ENCODE peak calls at places on chromosome 9, in nine cellular contexts. K is aorta, Y is ascending aorta, Z is fibroblast of lung, L is small intestine, X is spleen, F is stomach, T is heart right ventricle, O is upper lobe of left lung. H is an unnamed sample. For H3K9me3 and H3K4me1, the result is how much of the 10 kb centered on the place peaks cover.

GRCh38 chr9:137421838-137422667 is 909 bp downstream of the EXD3 start:
- DNase-seq in K (no peak), Y (no peak), Z (no peak), L (no peak), X (no peak), F (no peak), T (no peak), O (no peak), H (no peak)

GRCh38 chr9:107242073-107243063 is 40.7 kb upstream of the RAD23B start:
- DNase-seq in K (no peak), Y (no peak), Z (peak), L (no peak), X (no peak), F (no peak), T (no peak), O (no peak), H (no peak)

GRCh38 chr9:34929506-34930102 is 28.5 kb upstream of the PHF24 start:
- DNase-seq in K (no peak), Y (no peak), Z (peak), L (peak), X (no peak), F (peak), T (no peak), O (no peak), H (no peak)

GRCh38 chr9:135522931-135523330 is 1.7 kb downstream of the LCN1 start:
- DNase-seq in K (peak), Y (peak), Z (no peak), L (no peak), X (no peak), F (peak), T (no peak), O (no peak), H (no peak)

GRCh38 chr9:88716636-88717035 is 181.7 kb downstream of the NXNL2 start:
- DNase-seq in K (no peak), Y (no peak), Z (no peak), L (no peak), X (no peak), F (no peak), T (no peak), O (no peak), H (no peak)

GRCh38 chr9:131439224-131439623 is 45.3 kb downstream of the PRRC2B start:
- DNase-seq in K (no peak), Y (no peak), Z (no peak), L (no peak), X (no peak), F (no peak), T (no peak), O (no peak), H (no peak)

GRCh38 chr9:19464764-19465570 is 56.2 kb downstream of the ACER2 start:
- DNase-seq in K (peak), Y (no peak), Z (peak), L (peak), X (peak), F (peak), T (peak), O (peak), H (peak)

GRCh38 chr9:78046120-78046519 is 14.5 kb upstream of the GNAQ start:
- DNase-seq in K (no peak), Y (no peak), Z (no peak), L (no peak), X (no peak), F (no peak), T (no peak), O (no peak), H (no peak)

GRCh38 chr9:133710661-133711427 is 27.3 kb downstream of the SARDH start:
- DNase-seq in K (peak), Y (no peak), Z (no peak), L (no peak), X (peak), F (no peak), T (no peak), O (no peak), H (no peak)

GRCh38 chr9:90900130-90900529 is 98.5 kb downstream of the SYK start:
- DNase-seq in K (no peak), Y (no peak), Z (no peak), L (no peak), X (no peak), F (no peak), T (peak), O (no peak), H (no peak)

GRCh38 chr9:107638922-107639321 is 149.4 kb upstream of the KLF4 start:
- DNase-seq in K (peak), Y (peak), Z (peak), L (peak), X (no peak), F (peak), T (peak), O (peak), H (no peak)

GRCh38 chr9:137784641-137785513 is 92.7 kb upstream of the CACNA1B start:
- DNase-seq in K (peak), Y (no peak), Z (no peak), L (no peak), X (peak), F (no peak), T (no peak), O (no peak), H (no peak)

GRCh38 chr9:105066265-105066865 is 138.4 kb upstream of the ABCA1 start:
- DNase-seq in K (no peak), Y (no peak), Z (no peak), L (no peak), X (peak), F (no peak), T (no peak), O (peak), H (no peak)

GRCh38 chr9:113560621-113560915 is 97.0 kb downstream of the RGS3 start:
- DNase-seq in K (no peak), Y (no peak), Z (no peak), L (no peak), X (no peak), F (no peak), T (no peak), O (no peak), H (no peak)

GRCh38 chr9:75880556-75880955 is 9.9 kb upstream of the PCSK5 start:
- DNase-seq in K (no peak), Y (no peak), Z (peak), L (peak), X (no peak), F (no peak), T (no peak), O (no peak), H (no peak)

GRCh38 chr9:124863371-124863831 is 1.5 kb downstream of the ARPC5L start:
- DNase-seq in K (no peak), Y (no peak), Z (no peak), L (peak), X (no peak), F (no peak), T (no peak), O (peak), H (no peak)

GRCh38 chr9:73089304-73089985 is 62.2 kb upstream of the ANXA1 start:
- DNase-seq in K (no peak), Y (no peak), Z (no peak), L (peak), X (no peak), F (no peak), T (no peak), O (no peak), H (no peak)

GRCh38 chr9:37197158-37198033 is 77.0 kb downstream of the ZCCHC7 start:
- DNase-seq in K (no peak), Y (no peak), Z (peak), L (no peak), X (no peak), F (no peak), T (no peak), O (no peak), H (no peak)
- H3K9me3 ChIP-seq in K (under half), Y (under half), Z (under half), L (under half), X (under half), F (under half), T (under half), O (under half), H (under half)

DNA sequence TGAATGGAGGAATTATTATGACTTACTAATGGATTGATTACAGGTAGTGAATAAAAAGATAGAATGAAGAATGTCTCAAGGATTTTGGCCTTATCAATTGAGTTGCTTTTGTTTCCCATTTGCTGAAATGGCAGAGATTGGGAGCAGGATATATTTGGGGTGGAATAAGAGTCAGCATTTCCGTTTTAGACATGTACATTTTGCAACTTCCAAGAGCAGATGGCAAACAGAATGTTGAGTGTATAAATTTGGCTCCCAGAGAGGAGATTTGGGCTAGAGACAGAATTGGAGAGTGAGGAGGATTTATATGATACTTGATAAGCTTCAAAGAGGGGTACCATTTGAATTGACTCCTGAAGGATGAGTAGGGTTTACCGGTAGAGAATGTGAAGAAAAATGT is 437.9 kb upstream of the PAPPA start:
- DNase-seq in K (no peak), Y (no peak), Z (no peak), L (no peak), X (no peak), F (no peak), T (no peak), O (no peak), H (no peak)
- H3K4me1 ChIP-seq in K (under half), Y (under half), Z (under half), L (under half), X (under half), F (under half), T (under half), O (under half), H (under half)

GRCh38 chr9:96769989-96770388 is 7.9 kb downstream of the ZNF510 start:
- DNase-seq in K (no peak), Y (no peak), Z (no peak), L (no peak), X (no peak), F (no peak), T (no peak), O (no peak), H (no peak)

GRCh38 chr9:96771124-96771523 is 6.8 kb downstream of the ZNF510 start:
- DNase-seq in K (no peak), Y (no peak), Z (no peak), L (no peak), X (no peak), F (no peak), T (no peak), O (no peak), H (no peak)

GRCh38 chr9:96762562-96762961 is 15.3 kb downstream of the ZNF510 start:
- DNase-seq in K (no peak), Y (no peak), Z (no peak), L (no peak), X (no peak), F (no peak), T (no peak), O (no peak), H (no peak)

DNA sequence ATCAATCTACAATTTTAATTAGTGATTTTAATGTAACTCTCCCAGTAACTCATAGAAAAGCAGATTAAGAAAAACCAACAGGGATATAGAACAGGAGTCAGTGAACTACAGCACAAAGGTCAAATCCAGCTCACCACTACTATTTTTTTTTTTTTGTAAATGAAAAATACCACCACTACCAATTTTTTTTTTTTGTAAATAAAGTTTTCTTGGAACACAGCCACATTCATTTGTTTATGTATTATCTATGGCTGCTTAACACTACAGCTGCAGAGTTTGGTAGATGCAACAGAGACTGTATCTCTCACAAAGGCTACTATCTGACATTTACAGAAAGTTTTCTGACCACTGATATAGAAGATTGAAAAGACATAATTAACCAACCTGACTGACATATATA is 11.7 kb downstream of the ZNF510 start:
- DNase-seq in K (no peak), Y (no peak), Z (no peak), L (no peak), X (no peak), F (no peak), T (no peak), O (no peak), H (no peak)
- H3K9me3 ChIP-seq in K (under half), Y (half or more), Z (under half), L (under half), X (half or more), F (half or more), T (half or more), O (half or more), H (half or more)

GRCh38 chr9:95101326-95101725 is 216.2 kb downstream of the FANCC start:
- DNase-seq in K (no peak), Y (no peak), Z (no peak), L (no peak), X (no peak), F (no peak), T (no peak), O (no peak), H (no peak)

GRCh38 chr9:95097279-95097678 is 220.2 kb downstream of the FANCC start:
- DNase-seq in K (no peak), Y (no peak), Z (no peak), L (no peak), X (no peak), F (no peak), T (no peak), O (no peak), H (no peak)

GRCh38 chr9:95098391-95098921 is 219.1 kb downstream of the FANCC start:
- DNase-seq in K (no peak), Y (no peak), Z (no peak), L (no peak), X (no peak), F (no peak), T (no peak), O (no peak), H (no peak)

GRCh38 chr9:95100071-95100627 is 217.4 kb downstream of the FANCC start:
- DNase-seq in K (no peak), Y (no peak), Z (no peak), L (no peak), X (no peak), F (no peak), T (no peak), O (no peak), H (no peak)

GRCh38 chr9:95099321-95100070 is 218.0 kb downstream of the FANCC start:
- DNase-seq in K (no peak), Y (no peak), Z (no peak), L (no peak), X (no peak), F (no peak), T (no peak), O (no peak), H (no peak)
- H3K4me1 ChIP-seq in K (under half), Y (under half), Z (under half), L (under half), X (under half), F (under half), T (half or more), O (under half), H (under half)

H was measured in naive thymus-derived CD4-positive, alpha-beta T cell.